ENCODE peak calls at places on chromosomes 5 and 9, in nine cellular contexts. One of them, this sample, is unnamed.

GRCh38 chr9:127121628-127122175 is 733 bp downstream of the ANGPTL2 start:
- DNase-seq in SJSA1: no peak
- DNase-seq in fibroblast of mammary gland: no peak
- DNase-seq in fibroblast of pulmonary artery: peak; percentile 42
- DNase-seq in lower leg skin: peak; percentile 86
- DNase-seq in upper lobe of right lung: no peak
- DNase-seq in fibroblast of lung: peak; percentile 38
- DNase-seq in tibial nerve: no peak
- DNase-seq in IMR-90: peak; percentile 35
- DNase-seq in this sample: no peak

GRCh38 chr9:36382484-36382883 is 17.6 kb downstream of the RNF38 start:
- DNase-seq in SJSA1: no peak
- DNase-seq in fibroblast of mammary gland: peak; percentile 16
- DNase-seq in fibroblast of pulmonary artery: no peak
- DNase-seq in lower leg skin: no peak
- DNase-seq in upper lobe of right lung: no peak
- DNase-seq in fibroblast of lung: no peak
- DNase-seq in tibial nerve: no peak
- DNase-seq in IMR-90: peak; percentile 21
- DNase-seq in this sample: no peak

GRCh38 chr5:96658272-96658671 is 3.9 kb upstream of the CAST start:
- DNase-seq in SJSA1: no peak
- DNase-seq in fibroblast of mammary gland: no peak
- DNase-seq in fibroblast of pulmonary artery: no peak
- DNase-seq in lower leg skin: no peak
- DNase-seq in upper lobe of right lung: no peak
- DNase-seq in fibroblast of lung: no peak
- DNase-seq in tibial nerve: no peak
- DNase-seq in IMR-90: no peak
- DNase-seq in this sample: no peak

GRCh38 chr5:55073211-55073610 is 29.2 kb upstream of the GZMA start:
- DNase-seq in SJSA1: no peak
- DNase-seq in fibroblast of mammary gland: no peak
- DNase-seq in fibroblast of pulmonary artery: no peak
- DNase-seq in lower leg skin: no peak
- DNase-seq in upper lobe of right lung: no peak
- DNase-seq in fibroblast of lung: no peak
- DNase-seq in tibial nerve: no peak
- DNase-seq in IMR-90: no peak
- DNase-seq in this sample: no peak

GRCh38 chr5:177496111-177497010 is 1.0 kb downstream of the PDLIM7 start:
- DNase-seq in SJSA1: peak; percentile 98
- DNase-seq in fibroblast of mammary gland: peak; percentile 92
- DNase-seq in fibroblast of pulmonary artery: peak; percentile 92
- DNase-seq in lower leg skin: no peak
- DNase-seq in upper lobe of right lung: peak; percentile 76
- DNase-seq in fibroblast of lung: peak; percentile 96
- DNase-seq in tibial nerve: peak; percentile 48
- DNase-seq in IMR-90: peak; percentile 94
- DNase-seq in this sample: peak; percentile 91

GRCh38 chr5:75603421-75603820 is 7.8 kb upstream of the ANKDD1B start:
- DNase-seq in SJSA1: no peak
- DNase-seq in fibroblast of mammary gland: no peak
- DNase-seq in fibroblast of pulmonary artery: peak; percentile 61
- DNase-seq in lower leg skin: no peak
- DNase-seq in upper lobe of right lung: no peak
- DNase-seq in fibroblast of lung: no peak
- DNase-seq in tibial nerve: no peak
- DNase-seq in IMR-90: peak; percentile 88
- DNase-seq in this sample: no peak

GRCh38 chr5:107915413-107915812 is 244.7 kb upstream of the EFNA5 start:
- DNase-seq in SJSA1: no peak
- DNase-seq in fibroblast of mammary gland: peak; percentile 19
- DNase-seq in fibroblast of pulmonary artery: peak; percentile 19
- DNase-seq in lower leg skin: no peak
- DNase-seq in upper lobe of right lung: no peak
- DNase-seq in fibroblast of lung: peak; percentile 34
- DNase-seq in tibial nerve: no peak
- DNase-seq in IMR-90: no peak
- DNase-seq in this sample: peak; percentile 9

GRCh38 chr5:434443-435146 is 8.4 kb upstream of the EXOC3 start:
- DNase-seq in SJSA1: peak; percentile 50
- DNase-seq in fibroblast of mammary gland: no peak
- DNase-seq in fibroblast of pulmonary artery: no peak
- DNase-seq in lower leg skin: no peak
- DNase-seq in upper lobe of right lung: peak; percentile 60
- DNase-seq in fibroblast of lung: no peak
- DNase-seq in tibial nerve: no peak
- DNase-seq in IMR-90: no peak
- DNase-seq in this sample: no peak

GRCh38 chr9:124042168-124042775 is 30.7 kb downstream of the LHX2 start:
- DNase-seq in SJSA1: no peak
- DNase-seq in fibroblast of mammary gland: no peak
- DNase-seq in fibroblast of pulmonary artery: no peak
- DNase-seq in lower leg skin: peak; percentile 89
- DNase-seq in upper lobe of right lung: peak; percentile 52
- DNase-seq in fibroblast of lung: no peak
- DNase-seq in tibial nerve: no peak
- DNase-seq in IMR-90: no peak
- DNase-seq in this sample: no peak

GRCh38 chr5:66875325-66875724 is 279.1 kb downstream of the MAST4 start:
- DNase-seq in SJSA1: no peak
- DNase-seq in fibroblast of mammary gland: no peak
- DNase-seq in fibroblast of pulmonary artery: no peak
- DNase-seq in lower leg skin: no peak
- DNase-seq in upper lobe of right lung: no peak
- DNase-seq in fibroblast of lung: no peak
- DNase-seq in tibial nerve: no peak
- DNase-seq in IMR-90: no peak
- DNase-seq in this sample: no peak

GRCh38 chr5:97618721-97619120 is 435.7 kb upstream of the RIOK2 start:
- DNase-seq in SJSA1: no peak
- DNase-seq in fibroblast of mammary gland: peak; percentile 10
- DNase-seq in fibroblast of pulmonary artery: no peak
- DNase-seq in lower leg skin: no peak
- DNase-seq in upper lobe of right lung: no peak
- DNase-seq in fibroblast of lung: no peak
- DNase-seq in tibial nerve: no peak
- DNase-seq in IMR-90: no peak
- DNase-seq in this sample: no peak

GRCh38 chr5:102858221-102858620 is 103.1 kb downstream of the PAM start:
- DNase-seq in SJSA1: no peak
- DNase-seq in fibroblast of mammary gland: peak; percentile 15
- DNase-seq in fibroblast of pulmonary artery: no peak
- DNase-seq in lower leg skin: no peak
- DNase-seq in upper lobe of right lung: no peak
- DNase-seq in fibroblast of lung: peak; percentile 8
- DNase-seq in tibial nerve: no peak
- DNase-seq in IMR-90: no peak
- DNase-seq in this sample: no peak

GRCh38 chr5:90529234-90529938 is at the start of gene LYSMD3:
- DNase-seq in SJSA1: peak; percentile 97
- DNase-seq in fibroblast of mammary gland: peak; percentile 94
- DNase-seq in fibroblast of pulmonary artery: peak; percentile 98
- DNase-seq in lower leg skin: peak; percentile 99
- DNase-seq in upper lobe of right lung: peak; percentile 99
- DNase-seq in fibroblast of lung: peak; percentile 97
- DNase-seq in tibial nerve: peak; percentile 93
- DNase-seq in IMR-90: peak; percentile 95
- DNase-seq in this sample: peak; percentile 90

GRCh38 chr9:136535070-136535469 is 10.8 kb downstream of the NOTCH1 start:
- DNase-seq in SJSA1: no peak
- DNase-seq in fibroblast of mammary gland: no peak
- DNase-seq in fibroblast of pulmonary artery: no peak
- DNase-seq in lower leg skin: no peak
- DNase-seq in upper lobe of right lung: no peak
- DNase-seq in fibroblast of lung: no peak
- DNase-seq in tibial nerve: no peak
- DNase-seq in IMR-90: no peak
- DNase-seq in this sample: no peak

GRCh38 chr9:37508135-37508833 is 22.5 kb downstream of the POLR1E start:
- DNase-seq in SJSA1: no peak
- DNase-seq in fibroblast of mammary gland: peak; percentile 42
- DNase-seq in fibroblast of pulmonary artery: no peak
- DNase-seq in lower leg skin: no peak
- DNase-seq in upper lobe of right lung: peak; percentile 61
- DNase-seq in fibroblast of lung: no peak
- DNase-seq in tibial nerve: no peak
- DNase-seq in IMR-90: no peak
- DNase-seq in this sample: no peak

GRCh38 chr9:6739218-6739617 is 18.6 kb upstream of the KDM4C start:
- DNase-seq in SJSA1: no peak
- DNase-seq in fibroblast of mammary gland: peak; percentile 31
- DNase-seq in fibroblast of pulmonary artery: no peak
- DNase-seq in lower leg skin: no peak
- DNase-seq in upper lobe of right lung: peak; percentile 5
- DNase-seq in fibroblast of lung: peak; percentile 32
- DNase-seq in tibial nerve: no peak
- DNase-seq in IMR-90: peak; percentile 25
- DNase-seq in this sample: no peak

GRCh38 chr5:145937432-145938250 is 1.3 kb downstream of the SH3RF2 start:
- DNase-seq in SJSA1: peak; percentile 70
- DNase-seq in fibroblast of mammary gland: peak; percentile 20
- DNase-seq in fibroblast of pulmonary artery: peak; percentile 39
- DNase-seq in lower leg skin: no peak
- DNase-seq in upper lobe of right lung: peak; percentile 58
- DNase-seq in fibroblast of lung: no peak
- DNase-seq in tibial nerve: no peak
- DNase-seq in IMR-90: peak; percentile 51
- DNase-seq in this sample: no peak

GRCh38 chr5:160349249-160349965 is 21.0 kb downstream of the C1QTNF2 start:
- DNase-seq in SJSA1: no peak
- DNase-seq in fibroblast of mammary gland: no peak
- DNase-seq in fibroblast of pulmonary artery: no peak
- DNase-seq in lower leg skin: no peak
- DNase-seq in upper lobe of right lung: no peak
- DNase-seq in fibroblast of lung: no peak
- DNase-seq in tibial nerve: no peak
- DNase-seq in IMR-90: no peak
- DNase-seq in this sample: no peak

GRCh38 chr9:31275419-31275818 is 1109.0 kb upstream of the ACO1 start:
- DNase-seq in SJSA1: no peak
- DNase-seq in fibroblast of mammary gland: no peak
- DNase-seq in fibroblast of pulmonary artery: no peak
- DNase-seq in lower leg skin: no peak
- DNase-seq in upper lobe of right lung: no peak
- DNase-seq in fibroblast of lung: no peak
- DNase-seq in tibial nerve: no peak
- DNase-seq in IMR-90: no peak
- DNase-seq in this sample: no peak

GRCh38 chr9:126790561-126790960 is 14.3 kb upstream of the ZBTB43 start:
- DNase-seq in SJSA1: no peak
- DNase-seq in fibroblast of mammary gland: no peak
- DNase-seq in fibroblast of pulmonary artery: no peak
- DNase-seq in lower leg skin: peak; percentile 45
- DNase-seq in upper lobe of right lung: peak; percentile 12
- DNase-seq in fibroblast of lung: no peak
- DNase-seq in tibial nerve: no peak
- DNase-seq in IMR-90: no peak
- DNase-seq in this sample: no peak

GRCh38 chr5:108801301-108801700 is 53.6 kb downstream of the FER start:
- DNase-seq in SJSA1: no peak
- DNase-seq in fibroblast of mammary gland: no peak
- DNase-seq in fibroblast of pulmonary artery: peak; percentile 6
- DNase-seq in lower leg skin: no peak
- DNase-seq in upper lobe of right lung: no peak
- DNase-seq in fibroblast of lung: no peak
- DNase-seq in tibial nerve: no peak
- DNase-seq in IMR-90: no peak
- DNase-seq in this sample: no peak

GRCh38 chr5:157241483-157241882 is 24.4 kb upstream of the CYFIP2 start:
- DNase-seq in SJSA1: no peak
- DNase-seq in fibroblast of mammary gland: peak; percentile 12
- DNase-seq in fibroblast of pulmonary artery: no peak
- DNase-seq in lower leg skin: no peak
- DNase-seq in upper lobe of right lung: no peak
- DNase-seq in fibroblast of lung: no peak
- DNase-seq in tibial nerve: no peak
- DNase-seq in IMR-90: peak; percentile 30
- DNase-seq in this sample: no peak

GRCh38 chr9:127204771-127205470 is 59.7 kb upstream of the GARNL3 start:
- DNase-seq in SJSA1: peak; percentile 80
- DNase-seq in fibroblast of mammary gland: peak; percentile 45
- DNase-seq in fibroblast of pulmonary artery: peak; percentile 37
- DNase-seq in lower leg skin: no peak
- DNase-seq in upper lobe of right lung: no peak
- DNase-seq in fibroblast of lung: peak; percentile 47
- DNase-seq in tibial nerve: no peak
- DNase-seq in IMR-90: peak; percentile 49
- DNase-seq in this sample: no peak

GRCh38 chr5:154647760-154648143 is 107.4 kb upstream of the LARP1 start:
- DNase-seq in SJSA1: no peak
- DNase-seq in fibroblast of mammary gland: no peak
- DNase-seq in fibroblast of pulmonary artery: no peak
- DNase-seq in lower leg skin: no peak
- DNase-seq in upper lobe of right lung: peak; percentile 23
- DNase-seq in fibroblast of lung: no peak
- DNase-seq in tibial nerve: no peak
- DNase-seq in IMR-90: no peak
- DNase-seq in this sample: no peak
- H3K4me3 ChIP-seq in SJSA1: no peak overlapping the region
- H3K4me3 ChIP-seq in fibroblast of mammary gland: no peak overlapping the region
- H3K4me3 ChIP-seq in fibroblast of pulmonary artery: no peak overlapping the region
- H3K4me3 ChIP-seq in lower leg skin: no peak overlapping the region
- H3K4me3 ChIP-seq in upper lobe of right lung: peak overlapping the region; percentile 39
- H3K4me3 ChIP-seq in fibroblast of lung: no peak overlapping the region
- H3K4me3 ChIP-seq in tibial nerve: peak overlapping the region; percentile 44
- H3K4me3 ChIP-seq in IMR-90: no peak overlapping the region
- H3K4me3 ChIP-seq in this sample: peak overlapping the region; percentile 28

GRCh38 chr5:149406979-149407306 is 27.9 kb upstream of the IL17B start:
- DNase-seq in SJSA1: no peak
- DNase-seq in fibroblast of mammary gland: no peak
- DNase-seq in fibroblast of pulmonary artery: no peak
- DNase-seq in lower leg skin: no peak
- DNase-seq in upper lobe of right lung: no peak
- DNase-seq in fibroblast of lung: no peak
- DNase-seq in tibial nerve: no peak
- DNase-seq in IMR-90: no peak
- DNase-seq in this sample: no peak
- H3K4me3 ChIP-seq in SJSA1: peak overlapping the region; percentile 52
- H3K4me3 ChIP-seq in fibroblast of mammary gland: peak overlapping the region; percentile 56
- H3K4me3 ChIP-seq in fibroblast of pulmonary artery: peak overlapping the region; percentile 57
- H3K4me3 ChIP-seq in lower leg skin: peak overlapping the region; percentile 8
- H3K4me3 ChIP-seq in upper lobe of right lung: peak overlapping the region; percentile 55
- H3K4me3 ChIP-seq in fibroblast of lung: peak overlapping the region; percentile 95
- H3K4me3 ChIP-seq in tibial nerve: peak overlapping the region; percentile 57
- H3K4me3 ChIP-seq in IMR-90: peak overlapping the region; percentile 63
- H3K4me3 ChIP-seq in this sample: peak overlapping the region; percentile 62

GRCh38 chr5:159061186-159061796 is 38.4 kb downstream of the EBF1 start:
- DNase-seq in SJSA1: peak; percentile 97
- DNase-seq in fibroblast of mammary gland: peak; percentile 93
- DNase-seq in fibroblast of pulmonary artery: peak; percentile 75
- DNase-seq in lower leg skin: peak; percentile 91
- DNase-seq in upper lobe of right lung: no peak
- DNase-seq in fibroblast of lung: peak; percentile 62
- DNase-seq in tibial nerve: peak; percentile 22
- DNase-seq in IMR-90: peak; percentile 78
- DNase-seq in this sample: peak; percentile 76
- H3K4me3 ChIP-seq in SJSA1: peak overlapping the region; percentile 19
- H3K4me3 ChIP-seq in fibroblast of mammary gland: peak overlapping the region; percentile 5
- H3K4me3 ChIP-seq in fibroblast of pulmonary artery: peak overlapping the region; percentile 35
- H3K4me3 ChIP-seq in lower leg skin: no peak overlapping the region
- H3K4me3 ChIP-seq in upper lobe of right lung: peak overlapping the region; percentile 24
- H3K4me3 ChIP-seq in fibroblast of lung: peak overlapping the region; percentile 30
- H3K4me3 ChIP-seq in tibial nerve: peak overlapping the region; percentile 40
- H3K4me3 ChIP-seq in IMR-90: peak overlapping the region; percentile 18
- H3K4me3 ChIP-seq in this sample: no peak overlapping the region

GRCh38 chr5:181184845-181185216 is 20.2 kb downstream of the TRIM7 start:
- DNase-seq in SJSA1: no peak
- DNase-seq in fibroblast of mammary gland: no peak
- DNase-seq in fibroblast of pulmonary artery: no peak
- DNase-seq in lower leg skin: no peak
- DNase-seq in upper lobe of right lung: no peak
- DNase-seq in fibroblast of lung: no peak
- DNase-seq in tibial nerve: no peak
- DNase-seq in IMR-90: no peak
- DNase-seq in this sample: no peak
- H3K4me3 ChIP-seq in SJSA1: peak overlapping the region; percentile 32
- H3K4me3 ChIP-seq in fibroblast of mammary gland: peak overlapping the region; percentile 14
- H3K4me3 ChIP-seq in fibroblast of pulmonary artery: no peak overlapping the region
- H3K4me3 ChIP-seq in lower leg skin: no peak overlapping the region
- H3K4me3 ChIP-seq in upper lobe of right lung: peak overlapping the region; percentile 57
- H3K4me3 ChIP-seq in fibroblast of lung: peak overlapping the region; percentile 65
- H3K4me3 ChIP-seq in tibial nerve: peak overlapping the region; percentile 74
- H3K4me3 ChIP-seq in IMR-90: peak overlapping the region; percentile 3
- H3K4me3 ChIP-seq in this sample: peak overlapping the region; percentile 52